ENCODE peak calls at places on chromosomes 5 and 9, in four cellular contexts. U is body of pancreas, J is PC-3, O is stomach. T is an unnamed sample. For H3K36me3, the result is how much of the 10 kb centered on the place peaks cover.

GRCh38 chr5:139966856-139967255 is 76.2 kb downstream of the NRG2 start:
- DNase-seq in J (no peak), U (no peak), O (no peak), T (peak)

GRCh38 chr5:131250749-131251148 is 13.1 kb upstream of the CDC42SE2 start:
- DNase-seq in O (no peak), U (no peak), J (no peak), T (no peak)

GRCh38 chr9:76887003-76887821 is 18.7 kb downstream of the PRUNE2 start:
- DNase-seq in J (no peak), O (no peak), U (no peak), T (no peak)

GRCh38 chr9:124280176-124280691 is 22.5 kb downstream of the NEK6 start:
- DNase-seq in O (no peak), U (peak), J (peak), T (peak)

GRCh38 chr5:177496111-177497010 is 1.0 kb downstream of the PDLIM7 start:
- DNase-seq in J (peak), U (peak), O (peak), T (peak)

GRCh38 chr5:141597394-141597793 is 21.4 kb downstream of the DIAPH1 start:
- DNase-seq in O (no peak), U (no peak), J (peak), T (no peak)

GRCh38 chr9:136587145-136587943 is 41.5 kb upstream of the NOTCH1 start:
- DNase-seq in O (peak), J (no peak), U (peak), T (peak)

GRCh38 chr5:132641241-132641723 is 16.7 kb upstream of the IL13 start:
- DNase-seq in J (no peak), O (no peak), U (no peak), T (no peak)

GRCh38 chr5:120794121-120794520 is 330.0 kb downstream of the PRR16 start:
- DNase-seq in J (no peak), U (no peak), O (no peak), T (no peak)

GRCh38 chr5:139951296-139951924 is 91.7 kb downstream of the NRG2 start:
- DNase-seq in U (no peak), O (no peak), J (no peak), T (peak)

DNA sequence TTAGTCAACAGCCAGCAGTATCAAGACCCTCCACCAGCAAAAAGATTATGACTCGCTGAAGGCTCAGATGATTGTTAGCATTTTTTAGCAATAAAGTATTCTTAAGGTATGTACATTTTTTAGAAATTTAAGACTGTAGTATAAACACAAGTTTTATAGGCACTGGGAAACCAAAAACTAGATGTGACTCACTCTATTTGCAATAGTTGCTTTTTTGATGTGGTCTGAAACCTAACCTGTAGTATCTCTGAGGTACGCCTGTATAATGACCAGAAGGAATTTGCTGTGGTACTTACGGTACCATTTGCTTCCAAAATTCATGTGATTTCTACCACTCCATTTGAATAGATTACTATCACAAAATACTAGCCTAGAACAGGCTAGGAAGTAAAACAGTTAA is 60.8 kb downstream of the WDR41 start:
- DNase-seq in U (no peak), J (peak), O (no peak), T (no peak)
- H3K36me3 ChIP-seq in U (under half), J (under half), O (under half), T (under half)

GRCh38 chr5:96741911-96742310 is 65.8 kb downstream of the ERAP1 start:
- DNase-seq in O (no peak), U (no peak), J (no peak), T (no peak)
- H3K36me3 ChIP-seq in O (half or more), U (under half), J (under half), T (under half)

DNA sequence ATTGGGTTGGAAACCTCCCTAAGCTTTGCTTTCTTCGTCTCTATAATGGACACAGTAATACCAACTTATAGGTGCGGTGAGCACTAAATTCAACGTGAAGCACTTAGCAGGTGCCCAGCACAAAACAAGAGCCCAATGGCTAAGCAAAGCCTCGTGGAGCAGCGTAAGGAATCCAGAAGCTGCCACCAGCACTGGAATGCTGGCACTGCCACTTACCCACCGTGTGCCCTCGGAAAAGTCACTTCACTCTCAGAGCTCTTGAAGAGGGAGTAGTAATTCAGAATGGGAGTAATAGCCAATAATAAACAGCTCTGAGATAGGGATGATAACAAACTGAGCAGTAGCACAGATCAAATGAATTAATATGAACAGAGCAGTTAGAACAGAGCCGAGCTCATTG is 16.4 kb downstream of the DAP start:
- DNase-seq in U (no peak), J (no peak), O (no peak), T (no peak)
- H3K36me3 ChIP-seq in U (under half), J (half or more), O (under half), T (under half)

GRCh38 chr5:66912787-66913186 is 283.8 kb downstream of the CD180 start:
- DNase-seq in O (no peak), U (no peak), J (no peak), T (no peak)
- H3K36me3 ChIP-seq in O (under half), U (under half), J (under half), T (under half)

GRCh38 chr5:149207821-149208220 is 63.8 kb upstream of the AFAP1L1 start:
- DNase-seq in J (no peak), O (no peak), U (no peak), T (no peak)

GRCh38 chr5:149211566-149211965 is 60.1 kb upstream of the AFAP1L1 start:
- DNase-seq in U (no peak), J (no peak), O (no peak), T (no peak)

GRCh38 chr5:149212203-149212951 is 59.3 kb upstream of the AFAP1L1 start:
- DNase-seq in J (peak), O (no peak), U (no peak), T (no peak)

GRCh38 chr5:149210968-149211495 is 60.6 kb upstream of the AFAP1L1 start:
- DNase-seq in U (no peak), O (no peak), J (no peak), T (no peak)

GRCh38 chr5:149210229-149210628 is 61.4 kb upstream of the AFAP1L1 start:
- DNase-seq in O (no peak), J (no peak), U (no peak), T (no peak)
- H3K36me3 ChIP-seq in O (under half), J (under half), U (under half), T (under half)

GRCh38 chr9:120475341-120475740 is 104.6 kb downstream of the CDK5RAP2 start:
- DNase-seq in U (no peak), O (no peak), J (no peak), T (no peak)

GRCh38 chr9:120478208-120478607 is 101.8 kb downstream of the CDK5RAP2 start:
- DNase-seq in O (no peak), U (no peak), J (peak), T (no peak)

GRCh38 chr9:120474579-120475243 is 105.3 kb downstream of the CDK5RAP2 start:
- DNase-seq in O (no peak), U (no peak), J (no peak), T (no peak)

GRCh38 chr9:120477534-120478001 is 102.4 kb downstream of the CDK5RAP2 start:
- DNase-seq in U (peak), J (peak), O (peak), T (peak)

GRCh38 chr9:120473626-120474025 is 106.3 kb downstream of the CDK5RAP2 start:
- DNase-seq in U (no peak), O (no peak), J (no peak), T (no peak)
- H3K36me3 ChIP-seq in U (under half), O (under half), J (under half), T (under half)

GRCh38 chr5:72199681-72200080 is 92.4 kb downstream of the MAP1B start:
- DNase-seq in O (no peak), J (no peak), U (no peak), T (no peak)
- H3K36me3 ChIP-seq in O (under half), J (under half), U (under half), T (under half)

GRCh38 chr5:80231243-80231642 is 24.6 kb downstream of the SERINC5 start:
- DNase-seq in U (no peak), O (no peak), J (peak), T (no peak)
- H3K36me3 ChIP-seq in U (under half), O (under half), J (under half), T (under half)

GRCh38 chr5:172374783-172375182 is 79.5 kb downstream of the SH3PXD2B start:
- DNase-seq in U (no peak), O (no peak), J (no peak), T (no peak)
- H3K36me3 ChIP-seq in U (under half), O (under half), J (under half), T (under half)

DNA sequence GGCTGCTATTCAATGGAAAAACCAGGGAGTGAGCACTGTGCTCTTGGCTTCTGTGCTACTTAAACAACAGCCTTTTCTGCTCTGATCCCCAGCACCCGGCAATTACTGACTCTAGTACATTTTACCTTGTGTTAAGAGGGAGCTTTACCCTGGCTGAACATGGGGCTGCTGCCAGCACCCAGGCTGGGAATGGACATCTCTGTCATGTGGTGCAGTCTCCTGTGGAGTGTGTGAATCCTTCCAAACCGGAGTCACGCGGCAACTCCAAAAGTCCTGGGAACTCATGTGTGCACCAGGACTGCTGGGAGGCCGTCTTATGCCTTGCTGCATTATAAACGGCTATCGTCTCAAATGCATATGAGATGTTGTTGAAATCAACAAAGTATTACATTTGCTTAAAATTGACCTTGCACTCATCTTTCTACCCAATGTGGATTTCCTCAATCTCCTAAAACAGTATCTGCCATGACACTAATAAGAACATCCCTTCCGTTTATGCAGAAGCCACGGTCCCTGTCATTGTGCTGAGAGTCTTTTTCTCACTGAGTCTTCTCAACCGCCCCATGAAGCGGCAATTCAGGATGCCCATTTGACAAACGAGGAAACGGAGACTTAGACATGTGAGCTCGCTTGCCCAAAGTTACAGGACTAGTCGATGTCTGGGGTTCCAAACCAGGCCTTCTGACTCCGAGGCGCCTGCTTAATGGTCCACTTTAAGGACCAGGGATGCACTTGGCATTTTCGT is 884 bp upstream of the GSN start:
- DNase-seq in O (no peak), J (no peak), U (no peak), T (peak)
- H3K36me3 ChIP-seq in O (under half), J (under half), U (under half), T (under half)

T was measured in testis.